ENCODE peak calls at places on chromosomes 7 and 10, in six cellular contexts. S is tibial nerve, X is cardiac muscle cell, D is stomach, K is upper lobe of right lung, Z is kidney epithelial cell. F is an unnamed sample.

GRCh38 chr7:116315293-116315692 is 105.0 kb downstream of the TES start:
- DNase-seq in S (no peak), Z (peak), X (no peak), K (no peak), D (no peak), F (peak)

GRCh38 chr10:26556756-26557640 is 118.9 kb downstream of the APBB1IP start:
- DNase-seq in D (no peak), Z (no peak), X (peak), K (no peak), S (peak), F (peak)

GRCh38 chr10:9596368-9596920 is 1421.2 kb upstream of the CELF2 start:
- DNase-seq in Z (peak), K (no peak), X (no peak), S (no peak), D (no peak), F (no peak)

GRCh38 chr10:87700031-87700796 is 40.5 kb downstream of the PAPSS2 start:
- DNase-seq in D (no peak), S (no peak), K (no peak), Z (no peak), X (peak), F (no peak)

GRCh38 chr10:69577268-69578232 is 4.3 kb upstream of the NEUROG3 start:
- DNase-seq in S (no peak), X (no peak), D (no peak), Z (no peak), K (no peak), F (no peak)

GRCh38 chr7:503575-504111 is 16.0 kb downstream of the PDGFA start:
- DNase-seq in K (peak), S (no peak), Z (peak), X (no peak), D (peak), F (no peak)

GRCh38 chr7:4017081-4017480 is 665.0 kb upstream of the FOXK1 start:
- DNase-seq in X (no peak), Z (no peak), S (no peak), K (no peak), D (no peak), F (no peak)

GRCh38 chr10:30431435-30431911 is 2.5 kb upstream of the MAP3K8 start:
- DNase-seq in X (no peak), K (no peak), S (peak), D (peak), Z (no peak), F (peak)

GRCh38 chr7:11237742-11238141 is 264.1 kb downstream of the PHF14 start:
- DNase-seq in X (no peak), K (no peak), Z (no peak), D (no peak), S (no peak), F (no peak)

GRCh38 chr10:29482591-29483421 is 152.0 kb downstream of the SVIL start:
- DNase-seq in S (no peak), Z (no peak), X (peak), D (no peak), K (no peak), F (peak)

GRCh38 chr7:151631149-151631967 is 111.7 kb upstream of the RHEB start:
- DNase-seq in X (peak), Z (no peak), S (no peak), D (peak), K (no peak), F (peak)

GRCh38 chr7:6430271-6430940 is 17.3 kb downstream of the DAGLB start:
- DNase-seq in X (peak), Z (no peak), S (no peak), D (no peak), K (no peak), F (no peak)

GRCh38 chr7:38878694-38879457 is 30.1 kb downstream of the VPS41 start:
- DNase-seq in Z (no peak), D (no peak), K (no peak), X (no peak), S (no peak), F (no peak)

GRCh38 chr7:118472581-118472980 is 248.1 kb downstream of the ANKRD7 start:
- DNase-seq in K (no peak), D (no peak), Z (no peak), X (no peak), S (no peak), F (no peak)

GRCh38 chr7:98399903-98400537 is 870 bp downstream of the BAIAP2L1 start:
- DNase-seq in D (no peak), X (peak), Z (no peak), K (no peak), S (no peak), F (peak)

GRCh38 chr10:9254353-9254752 is 1199.9 kb downstream of the GATA3 start:
- DNase-seq in Z (no peak), D (no peak), X (no peak), S (no peak), K (no peak), F (no peak)

GRCh38 chr10:17126327-17126726 is 3.3 kb downstream of the CUBN start:
- DNase-seq in X (no peak), K (no peak), Z (no peak), S (no peak), D (no peak), F (no peak)

GRCh38 chr10:109665321-109665720 is 258.0 kb downstream of the XPNPEP1 start:
- DNase-seq in S (no peak), D (no peak), K (no peak), X (no peak), Z (no peak), F (no peak)

GRCh38 chr10:70255329-70256299 is 22.4 kb upstream of the PPA1 start:
- DNase-seq in S (no peak), X (peak), K (no peak), D (no peak), Z (peak), F (no peak)

GRCh38 chr10:125928928-125929585 is 32.7 kb downstream of the FANK1 start:
- DNase-seq in Z (no peak), K (no peak), S (no peak), D (no peak), X (no peak), F (no peak)

GRCh38 chr7:73517241-73517995 is 4.7 kb downstream of the BAZ1B start:
- DNase-seq in S (no peak), D (no peak), K (no peak), X (no peak), Z (no peak), F (no peak)

GRCh38 chr10:28768227-28768626 is 90.9 kb downstream of the BAMBI start:
- DNase-seq in K (no peak), D (no peak), X (no peak), S (no peak), Z (no peak), F (no peak)

GRCh38 chr7:151372612-151373265 is 31.1 kb downstream of the NUB1 start:
- DNase-seq in K (no peak), S (no peak), X (no peak), D (no peak), Z (no peak), F (no peak)

GRCh38 chr7:98112077-98112476 is 5.4 kb downstream of the LMTK2 start:
- DNase-seq in K (no peak), X (no peak), D (no peak), S (no peak), Z (no peak), F (no peak)

GRCh38 chr7:155457544-155458316 is at the start of gene EN2:
- DNase-seq in D (no peak), S (no peak), K (no peak), Z (no peak), X (no peak), F (no peak)

GRCh38 chr7:68146970-68147369 is 1150.3 kb downstream of the TYW1 start:
- DNase-seq in D (no peak), S (no peak), K (no peak), Z (no peak), X (no peak), F (no peak)

GRCh38 chr10:77104459-77104980 is 533.1 kb downstream of the KCNMA1 start:
- DNase-seq in Z (peak), X (peak), S (peak), K (no peak), D (no peak), F (no peak)

GRCh38 chr7:4076701-4077294 is 605.3 kb upstream of the FOXK1 start:
- DNase-seq in Z (no peak), X (no peak), D (peak), K (no peak), S (no peak), F (no peak)

GRCh38 chr7:92723205-92723604 is 113.2 kb downstream of the CDK6 start:
- DNase-seq in K (no peak), S (no peak), D (no peak), Z (no peak), X (peak), F (no peak)

GRCh38 chr7:98021588-98022351 is 31.8 kb upstream of the OCM2 start:
- DNase-seq in X (peak), S (peak), K (peak), Z (no peak), D (peak), F (peak)

GRCh38 chr10:103752680-103753248 is 102.6 kb downstream of the SH3PXD2A start:
- DNase-seq in S (no peak), X (no peak), K (no peak), D (peak), Z (no peak), F (peak)

GRCh38 chr10:10533417-10533816 is 484.3 kb upstream of the CELF2 start:
- DNase-seq in Z (no peak), X (no peak), D (no peak), K (no peak), S (no peak), F (no peak)

GRCh38 chr10:90969947-90970673 is 49.2 kb upstream of the ANKRD1 start:
- DNase-seq in K (no peak), D (no peak), X (peak), S (no peak), Z (no peak), F (no peak)
- H3K4me3 ChIP-seq in K (no peak), D (no peak), X (no peak), S (no peak), Z (no peak), F (no peak)

GRCh38 chr7:157397751-157398691 is 61.2 kb downstream of the DNAJB6 start:
- DNase-seq in S (no peak), X (peak), D (peak), Z (no peak), K (no peak), F (no peak)
- TF ChIP-seq CTCF in S (peak), X (peak), D (no peak), Z (peak), K (peak), F (peak)

DNA sequence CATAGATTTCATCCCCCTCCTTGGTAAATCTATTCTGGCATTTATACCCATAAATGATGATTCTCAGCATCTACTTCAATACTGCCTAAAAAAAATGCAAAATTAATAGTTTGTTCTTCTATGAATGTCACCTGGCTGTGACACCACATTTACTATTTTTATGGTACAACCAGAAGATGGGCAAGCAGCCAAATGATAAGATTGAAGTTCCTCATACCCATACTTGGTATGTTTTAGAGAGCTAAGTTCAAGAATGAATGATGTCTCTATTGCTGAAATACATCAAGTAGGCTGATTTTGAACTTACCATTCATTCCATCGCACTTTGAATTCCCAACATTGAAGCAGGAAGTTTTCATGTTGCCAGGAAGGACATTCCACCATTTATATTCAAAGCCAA is 134.2 kb downstream of the ELAPOR2 start:
- DNase-seq in D (no peak), K (no peak), S (no peak), X (no peak), Z (no peak), F (no peak)
- H3K4me3 ChIP-seq in D (no peak), K (no peak), S (no peak), X (no peak), Z (no peak), F (no peak)

GRCh38 chr7:114539575-114539974 is 125.0 kb downstream of the FOXP2 start:
- DNase-seq in X (peak), Z (no peak), K (no peak), D (no peak), S (peak), F (peak)
- TF ChIP-seq CTCF in X (peak), Z (peak), K (peak), D (no peak), S (no peak), F (peak)

DNA sequence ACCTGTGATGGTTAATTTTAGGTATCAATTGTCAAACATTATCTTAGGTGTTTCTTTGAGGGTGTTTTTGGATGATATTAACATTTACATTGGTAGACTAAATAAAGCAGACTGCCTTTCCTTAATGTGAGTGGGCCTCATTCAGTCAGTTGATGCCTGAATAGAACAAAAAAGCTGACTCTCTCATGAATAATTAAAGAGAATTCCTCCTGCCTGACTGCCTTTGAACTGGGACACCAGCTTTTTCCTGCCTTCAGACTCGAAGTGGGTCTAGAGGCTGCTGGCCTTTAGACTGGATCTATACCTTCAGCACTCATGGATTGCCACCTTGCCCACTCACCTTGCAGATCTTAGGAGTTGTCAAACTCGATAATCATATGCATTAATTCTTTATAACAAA is 117.9 kb upstream of the TMEM168 start:
- DNase-seq in X (no peak), K (no peak), Z (no peak), S (no peak), D (no peak), F (no peak)
- H3K4me3 ChIP-seq in X (no peak), K (no peak), Z (no peak), S (no peak), D (no peak), F (no peak)

GRCh38 chr7:46127805-46128204 is 206.7 kb upstream of the IGFBP3 start:
- DNase-seq in D (no peak), Z (no peak), X (no peak), S (no peak), K (no peak), F (no peak)

GRCh38 chr7:46133076-46133475 is 212.0 kb upstream of the IGFBP3 start:
- DNase-seq in D (no peak), S (no peak), X (no peak), K (no peak), Z (no peak), F (no peak)

GRCh38 chr7:46131916-46132795 is 211.1 kb upstream of the IGFBP3 start:
- DNase-seq in X (peak), K (no peak), D (no peak), Z (peak), S (no peak), F (peak)

GRCh38 chr7:46126901-46127300 is 205.8 kb upstream of the IGFBP3 start:
- DNase-seq in S (no peak), K (no peak), X (no peak), Z (no peak), D (no peak), F (no peak)

DNA sequence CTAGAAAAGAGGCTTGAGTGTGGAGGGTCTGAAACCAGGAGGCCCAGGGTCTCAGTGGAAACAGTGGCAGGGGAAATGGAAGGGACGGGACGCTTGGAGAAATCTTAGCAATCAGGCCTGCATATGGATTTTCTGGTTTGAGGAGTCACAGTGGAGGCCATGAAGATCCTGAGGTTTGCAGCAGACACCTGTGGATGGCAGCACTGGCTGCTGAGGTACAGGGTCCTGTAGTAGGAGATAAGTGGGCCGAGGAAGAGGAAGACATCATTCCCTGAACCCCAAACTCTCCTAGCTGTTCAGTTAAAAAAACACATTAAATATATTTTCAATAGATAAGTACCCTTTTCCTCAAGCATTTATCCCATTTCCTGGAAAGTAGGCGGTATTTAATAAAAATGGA is 208.8 kb upstream of the IGFBP3 start:
- DNase-seq in K (no peak), S (no peak), D (no peak), Z (no peak), X (no peak), F (no peak)
- TF ChIP-seq CTCF in K (no peak), S (no peak), D (no peak), Z (no peak), X (no peak), F (no peak)

GRCh38 chr10:51074238-51075028 is at the start of gene PRKG1:
- DNase-seq in D (peak), K (peak), X (peak), Z (peak), S (peak), F (no peak)
- H3K4me3 ChIP-seq in D (peak), K (peak), X (peak), Z (peak), S (peak), F (no peak)

GRCh38 chr10:132638130-132638515 is 100.5 kb downstream of the INPP5A start:
- DNase-seq in D (no peak), Z (no peak), X (no peak), K (peak), S (no peak), F (no peak)
- TF ChIP-seq CTCF in D (no peak), Z (no peak), X (no peak), K (no peak), S (no peak), F (no peak)

GRCh38 chr7:47039089-47039648 is 542.7 kb downstream of the TNS3 start:
- DNase-seq in K (no peak), S (no peak), X (no peak), D (no peak), Z (no peak), F (no peak)
- H3K4me3 ChIP-seq in K (no peak), S (no peak), X (no peak), D (no peak), Z (no peak), F (no peak)

GRCh38 chr10:46325021-46325420 is 38.2 kb downstream of the ANTXRL start:
- DNase-seq in S (no peak), K (no peak), Z (no peak), D (no peak), X (peak), F (no peak)
- TF ChIP-seq CTCF in S (peak), K (peak), Z (peak), D (no peak), X (peak), F (peak)

F was measured in GM12865.